ENCODE peak calls at places on chromosomes 3 and 15, in eight cellular contexts. Q is epithelial cell of prostate, D is T-cell, K is Daoy, I is globus pallidus, R is psoas muscle, O is iPS-NIHi11, V is AG20443. A is an unnamed sample.

GRCh38 chr3:9916734-9917680 is at the start of gene IL17RC:
- DNase-seq in Q (peak), D (no peak), K (peak), I (peak), R (peak), O (peak), V (peak), A (peak)

GRCh38 chr3:126557761-126558160 is 971 bp downstream of the C3orf22 start:
- DNase-seq in Q (no peak), D (no peak), K (no peak), I (no peak), R (no peak), O (no peak), V (peak), A (peak)

GRCh38 chr15:80160570-80161156 is 7.9 kb downstream of the FAH start:
- DNase-seq in Q (peak), D (peak), K (peak), I (peak), R (peak), O (no peak), V (peak), A (no peak)

GRCh38 chr15:73127302-73127936 is 75.2 kb downstream of the NEO1 start:
- DNase-seq in Q (no peak), D (peak), K (peak), I (peak), R (no peak), O (peak), V (peak), A (peak)

GRCh38 chr15:33242165-33242564 is 47.7 kb upstream of the FMN1 start:
- DNase-seq in Q (peak), D (no peak), K (peak), I (no peak), R (no peak), O (peak), V (peak), A (no peak)

GRCh38 chr3:72318504-72319201 is 529.6 kb downstream of the SHQ1 start:
- DNase-seq in Q (no peak), D (no peak), K (peak), I (no peak), R (no peak), O (no peak), V (no peak), A (no peak)

GRCh38 chr3:6799264-6799915 is 61.5 kb upstream of the GRM7 start:
- DNase-seq in Q (no peak), D (no peak), K (peak), I (peak), R (no peak), O (peak), V (peak), A (peak)

GRCh38 chr3:62149962-62150361 is 223.4 kb downstream of the FEZF2 start:
- DNase-seq in Q (no peak), D (no peak), K (peak), I (no peak), R (peak), O (no peak), V (peak), A (no peak)

GRCh38 chr3:195808741-195809290 is 2.9 kb downstream of the MUC4 start:
- DNase-seq in Q (no peak), D (no peak), K (no peak), I (no peak), R (no peak), O (no peak), V (no peak), A (no peak)

GRCh38 chr3:53570709-53571108 is 76.3 kb downstream of the CACNA1D start:
- DNase-seq in Q (peak), D (no peak), K (no peak), I (no peak), R (no peak), O (peak), V (peak), A (no peak)

GRCh38 chr3:8847317-8847716 is 77.9 kb upstream of the OXTR start:
- DNase-seq in Q (no peak), D (no peak), K (no peak), I (no peak), R (no peak), O (no peak), V (no peak), A (no peak)

GRCh38 chr3:78140866-78141658 is 1101.2 kb downstream of the ROBO2 start:
- DNase-seq in Q (peak), D (no peak), K (no peak), I (no peak), R (no peak), O (no peak), V (no peak), A (no peak)

GRCh38 chr3:16013563-16013962 is 160.9 kb upstream of the GALNT15 start:
- DNase-seq in Q (no peak), D (no peak), K (no peak), I (no peak), R (no peak), O (no peak), V (no peak), A (no peak)

GRCh38 chr3:123633530-123633929 is 48.7 kb upstream of the HACD2 start:
- DNase-seq in Q (no peak), D (no peak), K (no peak), I (no peak), R (no peak), O (no peak), V (no peak), A (no peak)

GRCh38 chr15:31435891-31436628 is 109.4 kb downstream of the KLF13 start:
- DNase-seq in Q (no peak), D (no peak), K (no peak), I (no peak), R (peak), O (no peak), V (peak), A (no peak)

GRCh38 chr15:39976291-39977274 is 42.7 kb downstream of the EIF2AK4 start:
- DNase-seq in Q (no peak), D (no peak), K (peak), I (peak), R (peak), O (peak), V (peak), A (peak)

GRCh38 chr3:185930393-185931107 is 7.3 kb downstream of the TRA2B start:
- DNase-seq in Q (no peak), D (no peak), K (peak), I (no peak), R (no peak), O (no peak), V (no peak), A (no peak)

GRCh38 chr3:69791919-69792399 is 52.7 kb downstream of the MITF start:
- DNase-seq in Q (no peak), D (no peak), K (peak), I (peak), R (no peak), O (no peak), V (peak), A (no peak)

GRCh38 chr15:51499379-51499976 is 123.1 kb downstream of the DMXL2 start:
- DNase-seq in Q (no peak), D (no peak), K (peak), I (peak), R (no peak), O (peak), V (peak), A (peak)

GRCh38 chr3:112503304-112503972 is 4.2 kb upstream of the BTLA start:
- DNase-seq in Q (no peak), D (no peak), K (no peak), I (no peak), R (no peak), O (no peak), V (no peak), A (no peak)

GRCh38 chr3:18946524-18946923 is 201.8 kb upstream of the KCNH8 start:
- DNase-seq in Q (peak), D (no peak), K (no peak), I (no peak), R (no peak), O (peak), V (no peak), A (no peak)

GRCh38 chr3:78003090-78003489 is 963.2 kb downstream of the ROBO2 start:
- DNase-seq in Q (no peak), D (no peak), K (no peak), I (no peak), R (no peak), O (no peak), V (no peak), A (no peak)

GRCh38 chr15:39942753-39943150 is 8.8 kb downstream of the EIF2AK4 start:
- DNase-seq in Q (no peak), D (no peak), K (no peak), I (no peak), R (no peak), O (peak), V (no peak), A (no peak)

A was measured in D341Med.